ENCODE peak calls at places on chromosomes 3 and 15, in nine cellular contexts. J is stomach, W is right atrium auricular region, N is cardiac muscle cell, I is brain microvascular endothelial cell, U is neural progenitor cell, S is hepatocyte, V is prostate gland, C is suprapubic skin. L is an unnamed sample.

GRCh38 chr15:48579945-48580671 is 65.4 kb downstream of the FBN1 start:
- DNase-seq in N (peak; percentile 64), U (no peak), V (no peak), C (no peak), W (no peak), J (no peak), I (no peak), S (no peak), L (no peak)

GRCh38 chr15:80241508-80241907 is 10.5 kb downstream of the CTXND1 start:
- DNase-seq in V (no peak), W (no peak), J (no peak), C (no peak), N (no peak), S (no peak), I (no peak), U (no peak), L (no peak)

GRCh38 chr3:126527455-126528211 is 3.7 kb downstream of the CHST13 start:
- DNase-seq in V (no peak), C (no peak), J (no peak), W (no peak), I (no peak), N (no peak), U (no peak), S (no peak), L (no peak)

GRCh38 chr3:47394140-47394855 is 13.5 kb downstream of the PTPN23 start:
- DNase-seq in I (peak; percentile 54), U (peak; percentile 41), W (no peak), C (no peak), N (peak; percentile 44), J (no peak), V (no peak), S (no peak), L (no peak)

GRCh38 chr3:189900578-189900977 is 220.1 kb downstream of the P3H2 start:
- DNase-seq in W (no peak), S (no peak), N (no peak), C (no peak), J (no peak), V (peak; percentile 10), U (no peak), I (no peak), L (no peak)

GRCh38 chr3:55584030-55584429 is 96.9 kb upstream of the WNT5A start:
- DNase-seq in W (no peak), V (no peak), I (no peak), U (no peak), C (no peak), N (no peak), S (no peak), J (no peak), L (no peak)

GRCh38 chr3:159252772-159253384 is 451.0 kb downstream of the MFSD1 start:
- DNase-seq in J (no peak), U (peak; percentile 52), W (no peak), C (no peak), S (peak; percentile 41), N (peak; percentile 72), V (no peak), I (peak; percentile 32), L (no peak)

GRCh38 chr3:123605789-123606234 is 21.0 kb upstream of the HACD2 start:
- DNase-seq in I (no peak), W (no peak), V (no peak), U (no peak), S (peak; percentile 75), N (no peak), J (no peak), C (no peak), L (no peak)

GRCh38 chr3:39255503-39256325 is 24.1 kb downstream of the CX3CR1 start:
- DNase-seq in U (no peak), I (no peak), J (no peak), W (no peak), C (no peak), V (no peak), N (no peak), S (no peak), L (no peak)

GRCh38 chr15:51299187-51300015 is 39.0 kb downstream of the CYP19A1 start:
- DNase-seq in V (no peak), J (no peak), W (no peak), N (no peak), U (no peak), I (no peak), C (no peak), S (peak; percentile 33), L (no peak)

GRCh38 chr3:60393946-60394345 is 857.3 kb downstream of the FHIT start:
- DNase-seq in C (no peak), N (no peak), I (no peak), J (no peak), W (no peak), S (no peak), U (no peak), V (no peak), L (no peak)

GRCh38 chr3:190094201-190094718 is 26.4 kb downstream of the P3H2 start:
- DNase-seq in C (no peak), V (no peak), W (no peak), I (no peak), J (no peak), U (no peak), N (peak; percentile 78), S (no peak), L (no peak)

GRCh38 chr3:112770026-112770626 is 76.5 kb downstream of the CD200R1L start:
- DNase-seq in S (peak; percentile 17), W (no peak), J (no peak), I (peak; percentile 90), U (no peak), C (no peak), V (no peak), N (peak; percentile 70), L (peak; percentile 21)

GRCh38 chr3:45479627-45480026 is 91.3 kb downstream of the LARS2 start:
- DNase-seq in U (no peak), S (peak; percentile 16), C (no peak), J (no peak), I (peak; percentile 80), W (no peak), N (peak; percentile 85), V (no peak), L (no peak)

GRCh38 chr3:179432451-179432850 is 18.8 kb downstream of the GNB4 start:
- DNase-seq in S (no peak), U (no peak), W (no peak), I (no peak), N (no peak), J (no peak), V (no peak), C (no peak), L (no peak)

GRCh38 chr15:70289191-70289955 is 191.7 kb upstream of the TLE3 start:
- DNase-seq in C (no peak), J (peak; percentile 87), W (no peak), N (peak; percentile 85), I (no peak), V (peak; percentile 77), U (peak; percentile 31), S (peak; percentile 13), L (no peak)

GRCh38 chr3:17033516-17034168 is 148.9 kb downstream of the PLCL2 start:
- DNase-seq in C (no peak), N (peak; percentile 26), W (no peak), J (no peak), S (no peak), V (no peak), I (no peak), U (no peak), L (no peak)

DNA sequence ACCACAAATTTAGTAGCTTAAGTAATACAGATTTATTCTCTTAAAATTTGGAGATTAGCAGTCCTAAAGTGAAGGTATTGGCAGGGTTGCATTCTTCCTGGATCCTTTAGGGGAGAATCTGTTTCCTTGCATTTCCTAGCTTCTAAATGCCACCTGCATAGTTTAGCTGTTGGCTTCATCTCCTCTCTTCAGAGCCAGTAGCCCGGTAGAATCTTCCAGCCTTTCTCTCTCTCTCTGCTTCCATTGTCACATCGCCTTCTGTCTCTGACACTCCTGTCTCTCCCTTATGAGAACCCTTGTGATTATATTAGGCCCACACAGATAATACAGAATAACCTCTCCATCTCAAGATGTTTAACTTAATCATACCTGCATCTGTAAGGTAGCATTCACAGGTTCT is 21.4 kb downstream of the FAM98B start:
- DNase-seq in U (no peak), V (no peak), N (no peak), W (no peak), S (no peak), C (no peak), J (no peak), I (no peak), L (no peak)
- H3K36me3 ChIP-seq in U (peaks cover 10% of the 10 kb centered on the region), V (no peaks in the 10 kb centered on the region), N (peaks cover 24% of the 10 kb centered on the region), W (peaks cover 29% of the 10 kb centered on the region), S (no peaks in the 10 kb centered on the region), C (peaks cover 50% of the 10 kb centered on the region), J (no peaks in the 10 kb centered on the region), I (peaks cover 8% of the 10 kb centered on the region), L (peaks cover 89% of the 10 kb centered on the region)

DNA sequence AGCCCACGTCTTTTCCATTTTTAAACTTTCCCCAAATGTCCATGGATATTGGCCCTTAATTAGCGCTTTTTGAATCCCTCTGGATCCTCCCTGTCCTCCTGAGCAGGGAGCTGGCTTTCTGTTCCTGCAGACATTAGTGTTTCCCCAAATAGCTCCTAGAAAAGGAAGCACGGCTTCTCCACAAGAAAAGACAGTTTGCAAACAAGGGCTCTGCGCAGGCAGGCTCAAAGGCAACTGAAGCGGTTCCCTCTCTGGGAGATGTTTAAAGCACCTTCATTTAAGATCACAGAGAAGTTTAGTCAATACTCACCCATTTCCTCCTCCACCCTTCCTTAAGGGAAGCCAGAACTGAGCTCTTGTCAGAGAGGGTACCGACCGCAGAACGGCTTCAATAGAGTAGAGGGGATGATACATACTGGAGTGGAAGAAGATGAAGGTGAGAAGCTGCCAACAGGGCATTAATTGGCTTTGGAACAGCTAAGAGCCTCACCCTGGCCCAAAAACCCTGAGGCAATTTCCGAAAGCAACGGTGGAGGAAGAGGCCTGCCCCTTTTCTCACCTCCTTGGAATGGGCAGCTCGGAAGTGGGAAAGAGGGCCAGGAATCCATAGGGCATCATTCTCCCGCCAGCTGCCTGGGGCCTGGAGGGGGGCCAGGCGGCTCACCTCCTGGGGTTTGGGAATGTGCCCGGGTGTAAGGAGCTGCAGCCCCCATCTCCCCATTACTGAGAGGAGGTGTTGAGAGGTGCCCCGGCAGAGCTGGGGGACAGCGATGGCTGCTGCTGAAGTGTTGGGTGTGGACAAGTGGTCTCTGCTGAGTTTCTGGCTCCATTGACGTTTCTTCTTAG is 4.9 kb upstream of the EPHB3 start:
- DNase-seq in J (no peak), C (no peak), V (no peak), W (no peak), N (no peak), S (no peak), I (no peak), U (no peak), L (no peak)
- H3K27me3 ChIP-seq in J (no peaks in the 10 kb centered on the region), C (no peaks in the 10 kb centered on the region), V (no peaks in the 10 kb centered on the region), W (no peaks in the 10 kb centered on the region), N (no peaks in the 10 kb centered on the region), S (no peaks in the 10 kb centered on the region), I (peaks cover 35% of the 10 kb centered on the region), U (peaks cover 38% of the 10 kb centered on the region), L (peaks cover 47% of the 10 kb centered on the region)

DNA sequence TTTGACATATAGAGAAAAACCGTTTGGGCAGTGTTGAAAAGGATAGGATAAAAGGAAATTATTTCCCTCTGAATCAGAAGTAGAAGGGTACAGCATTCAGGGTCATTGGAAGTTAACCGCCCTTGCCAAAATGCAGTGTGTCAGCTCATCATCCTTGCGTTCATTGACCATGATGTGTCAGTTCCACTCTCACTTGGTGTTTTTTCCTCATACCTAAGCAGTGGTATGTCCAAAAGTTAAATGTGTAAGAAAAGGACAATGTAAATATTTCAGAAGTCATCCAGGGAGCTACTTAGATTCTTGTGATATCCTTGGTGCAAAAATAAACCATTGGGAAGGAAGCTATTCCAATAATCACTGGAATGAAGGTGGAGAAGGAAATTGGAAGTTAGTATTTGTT is 50.7 kb downstream of the MAP6D1 start:
- DNase-seq in I (peak; percentile 65), W (no peak), C (no peak), S (no peak), J (no peak), U (no peak), N (peak; percentile 37), V (no peak), L (no peak)
- H3K36me3 ChIP-seq in I (peaks cover 57% of the 10 kb centered on the region), W (peaks cover 52% of the 10 kb centered on the region), C (peaks cover 63% of the 10 kb centered on the region), S (no peaks in the 10 kb centered on the region), J (peaks cover 33% of the 10 kb centered on the region), U (peaks cover 15% of the 10 kb centered on the region), N (peaks cover 54% of the 10 kb centered on the region), V (no peaks in the 10 kb centered on the region), L (peaks cover 98% of the 10 kb centered on the region)

GRCh38 chr15:78427985-78428384 is 10.0 kb upstream of the IREB2 start:
- DNase-seq in U (no peak), C (no peak), S (no peak), N (no peak), V (no peak), J (no peak), W (peak; percentile 5), I (no peak), L (no peak)
- H3K27me3 ChIP-seq in U (peaks cover 3% of the 10 kb centered on the region), C (peaks cover 9% of the 10 kb centered on the region), S (no peaks in the 10 kb centered on the region), N (peaks cover 3% of the 10 kb centered on the region), V (no peaks in the 10 kb centered on the region), J (no peaks in the 10 kb centered on the region), W (no peaks in the 10 kb centered on the region), I (peaks cover 10% of the 10 kb centered on the region), L (no peaks in the 10 kb centered on the region)